ENCODE peak calls at places on chromosome 16, in eight cellular contexts. A, E, O, H, Z, K, V and L are unnamed samples.

GRCh38 chr16:78761427-78761826 is 662.0 kb downstream of the WWOX start:
- DNase-seq in K (no peak), H (no peak), A (no peak), O (no peak), Z (no peak), V (no peak), E (no peak), L (no peak)

GRCh38 chr16:77660311-77660710 is 62.0 kb upstream of the NUDT7 start:
- DNase-seq in O (no peak), Z (no peak), E (no peak), A (no peak), K (peak; percentile 11), H (peak; percentile 49), V (no peak), L (peak; percentile 25)

GRCh38 chr16:84197487-84198128 is 6.7 kb downstream of the ADAD2 start:
- DNase-seq in A (no peak), K (no peak), E (no peak), V (no peak), O (no peak), H (no peak), Z (no peak), L (no peak)

GRCh38 chr16:11234884-11235702 is 20.9 kb downstream of the SOCS1 start:
- DNase-seq in A (no peak), Z (no peak), O (no peak), H (no peak), E (peak; percentile 71), K (no peak), V (no peak), L (no peak)

GRCh38 chr16:84184775-84185174 is 2.1 kb downstream of the TAF1C start:
- DNase-seq in K (no peak), O (peak; percentile 26), V (no peak), A (no peak), Z (no peak), E (no peak), H (peak; percentile 33), L (no peak)

GRCh38 chr16:8675183-8676159 is 1.1 kb downstream of the ABAT start:
- DNase-seq in V (no peak), E (no peak), Z (peak; percentile 41), A (no peak), K (no peak), O (no peak), H (peak; percentile 47), L (peak; percentile 5)

GRCh38 chr16:30924797-30925645 is 1.6 kb downstream of the FBXL19 start:
- DNase-seq in K (no peak), E (no peak), O (no peak), H (peak; percentile 51), Z (no peak), A (peak; percentile 19), V (no peak), L (no peak)

GRCh38 chr16:56202036-56202435 is 10.7 kb downstream of the GNAO1 start:
- DNase-seq in O (no peak), K (no peak), E (no peak), Z (no peak), H (no peak), V (no peak), A (no peak), L (no peak)

GRCh38 chr16:29926675-29927522 is 873 bp upstream of the KCTD13 start:
- DNase-seq in H (peak; percentile 47), K (no peak), V (no peak), O (peak; percentile 54), A (peak; percentile 47), E (no peak), Z (peak; percentile 40), L (peak; percentile 18)

GRCh38 chr16:48059936-48060335 is 95.9 kb downstream of the ABCC12 start:
- DNase-seq in E (no peak), K (no peak), O (no peak), V (no peak), H (no peak), Z (no peak), A (no peak), L (no peak)

GRCh38 chr16:86643661-86644060 is 65.3 kb downstream of the FOXL1 start:
- DNase-seq in O (no peak), E (no peak), A (no peak), V (no peak), Z (no peak), K (no peak), H (no peak), L (no peak)

GRCh38 chr16:11198817-11199216 is 57.2 kb downstream of the SOCS1 start:
- DNase-seq in K (no peak), A (peak; percentile 81), E (no peak), H (no peak), Z (no peak), V (no peak), O (no peak), L (peak; percentile 58)

GRCh38 chr16:8258523-8258922 is 331.8 kb downstream of the TMEM114 start:
- DNase-seq in O (no peak), H (peak; percentile 5), K (no peak), Z (no peak), A (no peak), V (no peak), E (no peak), L (no peak)

GRCh38 chr16:5504028-5504758 is 406.6 kb upstream of the EEF2KMT start:
- DNase-seq in E (no peak), A (no peak), K (no peak), O (no peak), Z (no peak), V (no peak), H (peak; percentile 14), L (no peak)

GRCh38 chr16:66894948-66895696 is 14.8 kb downstream of the PDP2 start:
- DNase-seq in A (peak; percentile 82), K (no peak), V (peak; percentile 48), O (peak; percentile 79), H (peak; percentile 82), E (peak; percentile 67), Z (peak; percentile 81), L (peak; percentile 62)

GRCh38 chr16:88936913-88937666 is 39.9 kb downstream of the CBFA2T3 start:
- DNase-seq in K (no peak), Z (no peak), O (no peak), E (no peak), H (no peak), A (no peak), V (peak; percentile 12), L (no peak)

GRCh38 chr16:88938933-88939813 is 37.8 kb downstream of the CBFA2T3 start:
- DNase-seq in A (no peak), V (peak; percentile 60), K (no peak), H (no peak), O (no peak), E (no peak), Z (no peak), L (no peak)

GRCh38 chr16:88939814-88940195 is 37.2 kb downstream of the CBFA2T3 start:
- DNase-seq in V (peak; percentile 69), K (no peak), E (peak; percentile 74), O (no peak), Z (no peak), H (no peak), A (no peak), L (no peak)

GRCh38 chr16:88936008-88936912 is 40.7 kb downstream of the CBFA2T3 start:
- DNase-seq in V (peak; percentile 60), H (peak; percentile 84), A (peak; percentile 67), O (peak; percentile 82), K (no peak), E (peak; percentile 70), Z (peak; percentile 50), L (no peak)

DNA sequence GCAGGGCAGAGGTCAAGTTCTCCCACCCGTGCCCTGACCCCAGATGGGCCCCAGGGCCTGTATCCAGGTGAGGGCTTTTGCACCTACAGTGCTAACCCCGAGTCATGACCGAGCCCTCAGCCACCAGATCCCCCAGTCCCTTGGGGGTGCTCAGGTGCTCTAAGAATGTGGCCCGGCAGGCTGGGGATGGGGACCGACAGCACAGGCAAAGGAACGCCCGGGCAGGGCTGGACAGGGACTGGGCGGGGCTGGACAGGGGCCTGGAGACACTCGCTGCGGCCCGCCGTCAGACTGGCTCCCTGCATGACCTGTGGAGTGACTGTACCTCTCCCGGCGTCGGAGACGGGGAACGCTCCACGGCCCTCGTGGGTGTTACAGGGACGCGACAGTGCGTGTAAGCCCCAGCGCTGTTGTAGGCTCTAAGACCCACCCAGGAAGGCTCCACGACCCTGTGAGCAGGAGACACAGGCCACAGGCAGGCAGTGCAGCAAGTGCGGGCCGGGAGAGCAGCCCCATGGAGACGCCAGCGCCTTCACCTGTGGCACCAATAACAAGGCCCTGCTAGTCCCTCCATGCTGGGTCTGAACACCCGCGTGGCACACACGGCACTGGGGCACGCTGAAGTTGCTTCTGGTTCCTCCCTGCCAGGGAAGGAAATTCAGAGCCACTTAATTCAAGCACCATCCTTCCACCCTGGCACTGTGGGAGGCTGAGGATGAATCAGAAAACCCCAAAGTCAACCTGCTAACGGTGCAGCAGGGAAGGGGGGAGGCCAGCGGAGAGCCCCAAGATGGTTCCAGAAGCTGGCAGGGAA is 38.7 kb downstream of the CBFA2T3 start:
- DNase-seq in V (peak; percentile 21), A (no peak), E (no peak), Z (no peak), K (no peak), H (no peak), O (no peak), L (no peak)
- H3K27me3 ChIP-seq in V (peaks cover 41% of the 10 kb centered on the region), A (peaks cover 67% of the 10 kb centered on the region), E (peaks cover 29% of the 10 kb centered on the region), Z (no peaks in the 10 kb centered on the region), K (peaks cover 66% of the 10 kb centered on the region), H (peaks cover 23% of the 10 kb centered on the region), O (no peaks in the 10 kb centered on the region), L (peaks cover 26% of the 10 kb centered on the region)

GRCh38 chr16:85334718-85335583 is 222.7 kb upstream of the CIBAR2 start:
- DNase-seq in O (no peak), H (peak; percentile 87), Z (no peak), V (no peak), K (no peak), A (peak; percentile 88), E (no peak), L (peak; percentile 15)
- H3K4me3 ChIP-seq in O (no peak overlapping the region), H (peak overlapping the region; percentile 19), Z (no peak overlapping the region), V (no peak overlapping the region), K (no peak overlapping the region), A (no peak overlapping the region), E (peak overlapping the region; percentile 29), L (no peak overlapping the region)

GRCh38 chr16:1428511-1428910 is 2.4 kb upstream of the PERCC1 start:
- DNase-seq in V (peak; percentile 56), O (no peak), K (no peak), A (no peak), Z (no peak), H (peak; percentile 98), E (no peak), L (no peak)

GRCh38 chr16:1429026-1429425 is 1.9 kb upstream of the PERCC1 start:
- DNase-seq in O (no peak), K (no peak), A (no peak), H (no peak), V (no peak), E (no peak), Z (no peak), L (no peak)

GRCh38 chr16:1429631-1430030 is 1.2 kb upstream of the PERCC1 start:
- DNase-seq in A (no peak), V (no peak), H (peak; percentile 48), K (no peak), O (no peak), E (no peak), Z (no peak), L (no peak)

GRCh38 chr16:1426734-1427451 is 4.0 kb upstream of the PERCC1 start:
- DNase-seq in O (no peak), V (no peak), K (no peak), E (no peak), Z (peak; percentile 75), A (no peak), H (peak; percentile 87), L (no peak)

GRCh38 chr16:1427473-1428461 is 3.1 kb upstream of the PERCC1 start:
- DNase-seq in H (peak; percentile 73), O (no peak), Z (no peak), E (no peak), K (no peak), A (no peak), V (no peak), L (no peak)
- H3K27me3 ChIP-seq in H (no peaks in the 10 kb centered on the region), O (no peaks in the 10 kb centered on the region), Z (no peaks in the 10 kb centered on the region), E (peaks cover 7% of the 10 kb centered on the region), K (no peaks in the 10 kb centered on the region), A (peaks cover 12% of the 10 kb centered on the region), V (no peaks in the 10 kb centered on the region), L (no peaks in the 10 kb centered on the region)

GRCh38 chr16:3625911-3626732 is 14.7 kb upstream of the SLX4 start:
- DNase-seq in A (no peak), H (no peak), E (no peak), K (no peak), O (no peak), Z (no peak), V (no peak), L (peak; percentile 12)
- H3K4me3 ChIP-seq in A (no peak overlapping the region), H (no peak overlapping the region), E (no peak overlapping the region), K (no peak overlapping the region), O (no peak overlapping the region), Z (no peak overlapping the region), V (no peak overlapping the region), L (no peak overlapping the region)